ENCODE peak calls at places on chromosomes 13 and 19, in four cellular contexts. One of them, this sample, is unnamed.

GRCh38 chr13:36787181-36787580 is 31.8 kb upstream of the RFXAP start:
- DNase-seq in progenitor cell of endocrine pancreas: no peak
- DNase-seq in fibroblast of lung: no peak
- DNase-seq in fibroblast of villous mesenchyme: no peak
- DNase-seq in this sample: no peak

GRCh38 chr19:45528149-45528743 is 21.0 kb downstream of the VASP start:
- DNase-seq in progenitor cell of endocrine pancreas: peak; percentile 28
- DNase-seq in fibroblast of lung: peak; percentile 43
- DNase-seq in fibroblast of villous mesenchyme: no peak
- DNase-seq in this sample: no peak

GRCh38 chr19:41245779-41246297 is 18.3 kb upstream of the HNRNPUL1 start:
- DNase-seq in progenitor cell of endocrine pancreas: no peak
- DNase-seq in fibroblast of lung: no peak
- DNase-seq in fibroblast of villous mesenchyme: no peak
- DNase-seq in this sample: no peak

GRCh38 chr19:40443930-40444180 is 280 bp downstream of the SERTAD3 start:
- DNase-seq in progenitor cell of endocrine pancreas: no peak
- DNase-seq in fibroblast of lung: no peak
- DNase-seq in fibroblast of villous mesenchyme: peak; percentile 49
- DNase-seq in this sample: peak; percentile 43

GRCh38 chr13:52615817-52616216 is 26.4 kb upstream of the HNRNPA1L2 start:
- DNase-seq in progenitor cell of endocrine pancreas: no peak
- DNase-seq in fibroblast of lung: no peak
- DNase-seq in fibroblast of villous mesenchyme: no peak
- DNase-seq in this sample: no peak

GRCh38 chr19:5149508-5149907 is 180.6 kb downstream of the KDM4B start:
- DNase-seq in progenitor cell of endocrine pancreas: no peak
- DNase-seq in fibroblast of lung: no peak
- DNase-seq in fibroblast of villous mesenchyme: no peak
- DNase-seq in this sample: no peak

GRCh38 chr13:79782541-79783216 is 301.7 kb downstream of the NDFIP2 start:
- DNase-seq in progenitor cell of endocrine pancreas: peak; percentile 42
- DNase-seq in fibroblast of lung: peak; percentile 74
- DNase-seq in fibroblast of villous mesenchyme: peak; percentile 90
- DNase-seq in this sample: peak; percentile 74

GRCh38 chr19:12647490-12648071 is 19.0 kb downstream of the MAN2B1 start:
- DNase-seq in progenitor cell of endocrine pancreas: no peak
- DNase-seq in fibroblast of lung: peak; percentile 19
- DNase-seq in fibroblast of villous mesenchyme: peak; percentile 16
- DNase-seq in this sample: peak; percentile 51

GRCh38 chr19:33394006-33394722 is 20.7 kb downstream of the CEBPG start:
- DNase-seq in progenitor cell of endocrine pancreas: no peak
- DNase-seq in fibroblast of lung: peak; percentile 82
- DNase-seq in fibroblast of villous mesenchyme: peak; percentile 67
- DNase-seq in this sample: peak; percentile 65

GRCh38 chr19:15177269-15178116 is 23.3 kb downstream of the NOTCH3 start:
- DNase-seq in progenitor cell of endocrine pancreas: peak; percentile 86
- DNase-seq in fibroblast of lung: peak; percentile 65
- DNase-seq in fibroblast of villous mesenchyme: peak; percentile 73
- DNase-seq in this sample: peak; percentile 70

GRCh38 chr13:112468069-112468468 is 91.9 kb downstream of the SPACA7 start:
- DNase-seq in progenitor cell of endocrine pancreas: no peak
- DNase-seq in fibroblast of lung: no peak
- DNase-seq in fibroblast of villous mesenchyme: no peak
- DNase-seq in this sample: no peak

GRCh38 chr13:37488682-37489081 is 109.9 kb downstream of the POSTN start:
- DNase-seq in progenitor cell of endocrine pancreas: no peak
- DNase-seq in fibroblast of lung: peak; percentile 12
- DNase-seq in fibroblast of villous mesenchyme: no peak
- DNase-seq in this sample: peak; percentile 53

GRCh38 chr19:48351341-48351752 is 12.4 kb downstream of the TMEM143 start:
- DNase-seq in progenitor cell of endocrine pancreas: peak; percentile 65
- DNase-seq in fibroblast of lung: peak; percentile 49
- DNase-seq in fibroblast of villous mesenchyme: peak; percentile 55
- DNase-seq in this sample: peak; percentile 70

GRCh38 chr13:41053384-41053826 is 7.9 kb upstream of the WBP4 start:
- DNase-seq in progenitor cell of endocrine pancreas: no peak
- DNase-seq in fibroblast of lung: peak; percentile 63
- DNase-seq in fibroblast of villous mesenchyme: peak; percentile 85
- DNase-seq in this sample: peak; percentile 66

GRCh38 chr13:100636004-100636403 is 38.6 kb downstream of the TMTC4 start:
- DNase-seq in progenitor cell of endocrine pancreas: no peak
- DNase-seq in fibroblast of lung: no peak
- DNase-seq in fibroblast of villous mesenchyme: no peak
- DNase-seq in this sample: no peak

GRCh38 chr13:86591862-86592261 is 792.6 kb upstream of the SLITRK6 start:
- DNase-seq in progenitor cell of endocrine pancreas: no peak
- DNase-seq in fibroblast of lung: peak; percentile 68
- DNase-seq in fibroblast of villous mesenchyme: no peak
- DNase-seq in this sample: peak; percentile 71

GRCh38 chr19:18160792-18161690 is 8.1 kb downstream of the PIK3R2 start:
- DNase-seq in progenitor cell of endocrine pancreas: peak; percentile 74
- DNase-seq in fibroblast of lung: peak; percentile 49
- DNase-seq in fibroblast of villous mesenchyme: peak; percentile 63
- DNase-seq in this sample: peak; percentile 53

GRCh38 chr19:55068803-55069136 is 5.8 kb upstream of the RDH13 start:
- DNase-seq in progenitor cell of endocrine pancreas: no peak
- DNase-seq in fibroblast of lung: no peak
- DNase-seq in fibroblast of villous mesenchyme: no peak
- DNase-seq in this sample: no peak

GRCh38 chr13:36712785-36713184 is 39.0 kb downstream of the SERTM1 start:
- DNase-seq in progenitor cell of endocrine pancreas: no peak
- DNase-seq in fibroblast of lung: no peak
- DNase-seq in fibroblast of villous mesenchyme: peak; percentile 23
- DNase-seq in this sample: peak; percentile 46

DNA sequence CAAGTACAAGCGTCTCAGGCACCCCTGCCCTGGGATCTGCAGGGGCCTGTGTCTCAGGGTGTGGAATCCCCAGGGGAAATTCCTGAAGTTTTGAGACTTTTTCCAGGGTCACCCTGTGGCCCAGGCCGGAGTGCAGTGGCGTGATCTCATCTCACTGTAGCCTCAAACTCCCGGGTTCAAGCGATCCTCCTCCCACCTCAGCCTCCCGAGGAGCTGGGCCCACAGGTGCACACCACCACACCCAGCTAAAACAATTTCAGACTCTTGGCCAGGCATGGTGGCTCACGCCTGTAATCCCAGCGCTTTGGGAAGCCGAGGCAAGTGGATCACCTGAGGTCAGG is 4.1 kb downstream of the CAPN12 start:
- DNase-seq in progenitor cell of endocrine pancreas: no peak
- DNase-seq in fibroblast of lung: no peak
- DNase-seq in fibroblast of villous mesenchyme: no peak
- DNase-seq in this sample: no peak
- TF ChIP-seq CTCF in progenitor cell of endocrine pancreas: no peak
- TF ChIP-seq CTCF in fibroblast of lung: no peak
- TF ChIP-seq CTCF in fibroblast of villous mesenchyme: no peak
- TF ChIP-seq CTCF in this sample: no peak

DNA sequence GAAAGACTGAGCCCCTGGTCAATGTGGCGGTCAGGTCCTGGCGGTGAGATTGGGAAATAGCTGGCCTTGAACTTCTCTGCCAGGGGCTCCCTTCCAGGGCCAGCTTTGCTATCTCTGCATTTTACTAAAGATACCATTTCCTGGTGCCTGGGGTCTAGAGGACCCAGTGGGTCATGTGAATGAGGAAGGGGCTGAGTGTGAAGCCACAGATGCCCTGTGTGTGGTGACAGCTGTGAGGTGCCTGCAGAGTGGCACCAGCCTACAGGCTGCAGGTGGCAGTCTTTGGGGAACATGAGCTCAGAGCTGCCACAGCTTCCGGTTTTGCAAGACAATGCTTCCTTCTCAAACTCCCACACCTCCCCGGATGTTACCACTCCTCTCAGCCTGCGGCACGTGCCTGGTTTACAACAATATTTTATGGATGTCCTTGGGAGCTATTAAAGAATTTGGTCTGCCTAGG is 5.2 kb upstream of the MLNR start:
- DNase-seq in progenitor cell of endocrine pancreas: no peak
- DNase-seq in fibroblast of lung: no peak
- DNase-seq in fibroblast of villous mesenchyme: peak; percentile 30
- DNase-seq in this sample: peak; percentile 22
- TF ChIP-seq CTCF in progenitor cell of endocrine pancreas: no peak
- TF ChIP-seq CTCF in fibroblast of lung: no peak
- TF ChIP-seq CTCF in fibroblast of villous mesenchyme: no peak
- TF ChIP-seq CTCF in this sample: peak; percentile 1

GRCh38 chr13:22801402-22802003 is 379.3 kb upstream of the SGCG start:
- DNase-seq in progenitor cell of endocrine pancreas: no peak
- DNase-seq in fibroblast of lung: peak; percentile 53
- DNase-seq in fibroblast of villous mesenchyme: peak; percentile 30
- DNase-seq in this sample: peak; percentile 5
- TF ChIP-seq CTCF in progenitor cell of endocrine pancreas: peak; percentile 54
- TF ChIP-seq CTCF in fibroblast of lung: peak; percentile 39
- TF ChIP-seq CTCF in fibroblast of villous mesenchyme: peak; percentile 41
- TF ChIP-seq CTCF in this sample: no peak

GRCh38 chr13:30552567-30552966 is 65.2 kb upstream of the USPL1 start:
- DNase-seq in progenitor cell of endocrine pancreas: no peak
- DNase-seq in fibroblast of lung: no peak
- DNase-seq in fibroblast of villous mesenchyme: no peak
- DNase-seq in this sample: no peak

GRCh38 chr13:30545320-30545719 is 72.4 kb upstream of the USPL1 start:
- DNase-seq in progenitor cell of endocrine pancreas: no peak
- DNase-seq in fibroblast of lung: no peak
- DNase-seq in fibroblast of villous mesenchyme: no peak
- DNase-seq in this sample: peak; percentile 24

GRCh38 chr13:30551194-30551593 is 66.5 kb upstream of the USPL1 start:
- DNase-seq in progenitor cell of endocrine pancreas: no peak
- DNase-seq in fibroblast of lung: peak; percentile 47
- DNase-seq in fibroblast of villous mesenchyme: peak; percentile 56
- DNase-seq in this sample: peak; percentile 66
- TF ChIP-seq CTCF in progenitor cell of endocrine pancreas: peak; percentile 22
- TF ChIP-seq CTCF in fibroblast of lung: peak; percentile 29
- TF ChIP-seq CTCF in fibroblast of villous mesenchyme: peak; percentile 57
- TF ChIP-seq CTCF in this sample: peak; percentile 49

DNA sequence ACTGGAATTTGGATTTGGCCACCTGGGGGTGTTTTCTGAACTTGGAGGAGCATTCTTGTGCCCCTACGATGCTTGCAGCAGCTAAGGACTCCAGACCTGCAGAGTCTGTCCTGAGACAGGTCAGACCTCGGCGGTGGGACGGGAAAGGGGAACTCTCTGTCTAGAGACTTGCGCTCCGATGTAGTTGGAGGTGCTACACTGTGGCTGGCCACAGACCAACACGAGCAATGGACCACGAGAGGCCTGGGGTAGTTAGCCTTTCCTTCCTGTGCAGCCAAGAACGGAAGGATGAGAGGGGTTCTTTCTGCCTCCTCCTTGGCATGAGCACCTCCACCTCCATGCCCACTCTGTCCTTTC is 5.9 kb upstream of the GRAMD1A start:
- DNase-seq in progenitor cell of endocrine pancreas: no peak
- DNase-seq in fibroblast of lung: no peak
- DNase-seq in fibroblast of villous mesenchyme: no peak
- DNase-seq in this sample: no peak
- TF ChIP-seq CTCF in progenitor cell of endocrine pancreas: no peak
- TF ChIP-seq CTCF in fibroblast of lung: no peak
- TF ChIP-seq CTCF in fibroblast of villous mesenchyme: no peak
- TF ChIP-seq CTCF in this sample: no peak

DNA sequence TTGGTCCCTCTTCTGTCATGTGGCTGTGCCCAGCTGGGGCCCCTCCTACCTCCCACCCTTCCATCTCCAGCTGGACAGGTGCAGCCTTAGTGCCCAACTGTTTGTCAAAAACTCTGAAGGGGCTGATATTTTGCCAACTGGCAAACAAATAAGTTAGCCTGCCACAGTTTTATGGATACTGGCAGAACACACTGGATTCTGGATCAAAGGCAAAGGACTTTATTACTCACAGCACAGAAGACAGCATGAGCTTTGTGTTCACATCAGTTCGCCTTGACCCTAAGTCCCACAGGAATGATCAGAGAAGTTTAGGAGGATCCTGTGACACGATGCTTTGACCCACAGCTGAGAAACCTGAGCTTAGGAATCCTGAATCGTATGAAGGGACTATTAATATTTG is 16.4 kb downstream of the KLK2 start:
- DNase-seq in progenitor cell of endocrine pancreas: no peak
- DNase-seq in fibroblast of lung: no peak
- DNase-seq in fibroblast of villous mesenchyme: no peak
- DNase-seq in this sample: no peak
- TF ChIP-seq CTCF in progenitor cell of endocrine pancreas: no peak
- TF ChIP-seq CTCF in fibroblast of lung: no peak
- TF ChIP-seq CTCF in fibroblast of villous mesenchyme: no peak
- TF ChIP-seq CTCF in this sample: no peak

DNA sequence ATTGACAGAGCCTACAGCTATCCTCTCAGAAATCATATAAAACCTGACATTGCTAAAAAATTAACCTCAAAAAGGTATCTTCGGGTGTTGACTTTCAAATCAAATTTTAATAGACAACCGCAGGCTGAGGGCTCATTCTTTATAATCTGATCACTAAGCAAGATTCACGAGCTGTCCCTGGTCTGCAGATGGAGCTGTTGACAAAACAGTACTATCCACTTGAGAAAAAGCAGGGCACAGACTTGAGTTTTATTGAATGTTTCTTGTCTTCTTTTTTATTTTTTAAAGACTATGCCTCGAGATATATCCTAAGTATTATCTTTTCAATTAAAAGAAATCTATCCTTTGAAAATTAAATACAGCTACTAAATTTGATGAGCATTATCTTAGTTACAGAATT is 540.5 kb downstream of the PCDH9 start:
- DNase-seq in progenitor cell of endocrine pancreas: no peak
- DNase-seq in fibroblast of lung: peak; percentile 68
- DNase-seq in fibroblast of villous mesenchyme: peak; percentile 5
- DNase-seq in this sample: peak; percentile 80
- TF ChIP-seq CTCF in progenitor cell of endocrine pancreas: no peak
- TF ChIP-seq CTCF in fibroblast of lung: peak; percentile 57
- TF ChIP-seq CTCF in fibroblast of villous mesenchyme: no peak
- TF ChIP-seq CTCF in this sample: peak; percentile 73

GRCh38 chr19:38276942-38277517 is 12.7 kb downstream of the SPINT2 start:
- DNase-seq in progenitor cell of endocrine pancreas: no peak
- DNase-seq in fibroblast of lung: no peak
- DNase-seq in fibroblast of villous mesenchyme: no peak
- DNase-seq in this sample: no peak
- TF ChIP-seq CTCF in progenitor cell of endocrine pancreas: no peak
- TF ChIP-seq CTCF in fibroblast of lung: no peak
- TF ChIP-seq CTCF in fibroblast of villous mesenchyme: no peak
- TF ChIP-seq CTCF in this sample: no peak

This sample was measured in choroid plexus epithelial cell.